ENCODE peak calls at places on chromosomes 3 and 15, in seven cellular contexts. One of them, this sample, is unnamed.

GRCh38 chr3:186414735-186415419 is 52.8 kb upstream of the DGKG start:
- DNase-seq in hypothalamus: no peak
- DNase-seq in OCI-LY7: no peak
- DNase-seq in fibroblast of mammary gland: peak
- DNase-seq in HT1080: peak
- DNase-seq in mucosa of descending colon: no peak
- DNase-seq in activated T-helper 2 cell treated with anti-CD3 and anti-CD28 coated beads, Interferon-gamma antibody, Interleukin-2, Interleukin-4, amounts not matched to agents 10 μg/mL and 5 μg/mL and 100 μg/mL, durations not matched to agents 14 hours and 24 hours and 36 hours: no peak
- DNase-seq in this sample: peak

GRCh38 chr3:64612082-64612860 is 75.5 kb downstream of the ADAMTS9 start:
- DNase-seq in hypothalamus: no peak
- DNase-seq in OCI-LY7: no peak
- DNase-seq in fibroblast of mammary gland: peak
- DNase-seq in HT1080: no peak
- DNase-seq in mucosa of descending colon: no peak
- DNase-seq in activated T-helper 2 cell treated with anti-CD3 and anti-CD28 coated beads, Interferon-gamma antibody, Interleukin-2, Interleukin-4, amounts not matched to agents 10 μg/mL and 5 μg/mL and 100 μg/mL, durations not matched to agents 14 hours and 24 hours and 36 hours: no peak
- DNase-seq in this sample: no peak

GRCh38 chr15:70762469-70763119 is 764 bp downstream of the UACA start:
- DNase-seq in hypothalamus: no peak
- DNase-seq in OCI-LY7: no peak
- DNase-seq in fibroblast of mammary gland: peak
- DNase-seq in HT1080: peak
- DNase-seq in mucosa of descending colon: peak
- DNase-seq in activated T-helper 2 cell treated with anti-CD3 and anti-CD28 coated beads, Interferon-gamma antibody, Interleukin-2, Interleukin-4, amounts not matched to agents 10 μg/mL and 5 μg/mL and 100 μg/mL, durations not matched to agents 14 hours and 24 hours and 36 hours: no peak
- DNase-seq in this sample: peak

GRCh38 chr3:8239718-8240698 is 261.6 kb upstream of the LMCD1 start:
- DNase-seq in hypothalamus: no peak
- DNase-seq in OCI-LY7: peak
- DNase-seq in fibroblast of mammary gland: peak
- DNase-seq in HT1080: peak
- DNase-seq in mucosa of descending colon: no peak
- DNase-seq in activated T-helper 2 cell treated with anti-CD3 and anti-CD28 coated beads, Interferon-gamma antibody, Interleukin-2, Interleukin-4, amounts not matched to agents 10 μg/mL and 5 μg/mL and 100 μg/mL, durations not matched to agents 14 hours and 24 hours and 36 hours: no peak
- DNase-seq in this sample: no peak

GRCh38 chr3:177335728-177336127 is 138.4 kb upstream of the TBL1XR1 start:
- DNase-seq in hypothalamus: no peak
- DNase-seq in OCI-LY7: no peak
- DNase-seq in fibroblast of mammary gland: peak
- DNase-seq in HT1080: peak
- DNase-seq in mucosa of descending colon: no peak
- DNase-seq in activated T-helper 2 cell treated with anti-CD3 and anti-CD28 coated beads, Interferon-gamma antibody, Interleukin-2, Interleukin-4, amounts not matched to agents 10 μg/mL and 5 μg/mL and 100 μg/mL, durations not matched to agents 14 hours and 24 hours and 36 hours: no peak
- DNase-seq in this sample: peak

GRCh38 chr15:69094124-69095030 is 66.1 kb upstream of the GLCE start:
- DNase-seq in hypothalamus: no peak
- DNase-seq in OCI-LY7: no peak
- DNase-seq in fibroblast of mammary gland: no peak
- DNase-seq in HT1080: no peak
- DNase-seq in mucosa of descending colon: no peak
- DNase-seq in activated T-helper 2 cell treated with anti-CD3 and anti-CD28 coated beads, Interferon-gamma antibody, Interleukin-2, Interleukin-4, amounts not matched to agents 10 μg/mL and 5 μg/mL and 100 μg/mL, durations not matched to agents 14 hours and 24 hours and 36 hours: no peak
- DNase-seq in this sample: no peak

GRCh38 chr3:184240384-184241140 is 8.2 kb downstream of the ALG3 start:
- DNase-seq in hypothalamus: no peak
- DNase-seq in OCI-LY7: peak
- DNase-seq in fibroblast of mammary gland: peak
- DNase-seq in HT1080: peak
- DNase-seq in mucosa of descending colon: no peak
- DNase-seq in activated T-helper 2 cell treated with anti-CD3 and anti-CD28 coated beads, Interferon-gamma antibody, Interleukin-2, Interleukin-4, amounts not matched to agents 10 μg/mL and 5 μg/mL and 100 μg/mL, durations not matched to agents 14 hours and 24 hours and 36 hours: no peak
- DNase-seq in this sample: peak

GRCh38 chr3:42712716-42713372 is 10.2 kb upstream of the HHATL start:
- DNase-seq in hypothalamus: no peak
- DNase-seq in OCI-LY7: no peak
- DNase-seq in fibroblast of mammary gland: no peak
- DNase-seq in HT1080: no peak
- DNase-seq in mucosa of descending colon: no peak
- DNase-seq in activated T-helper 2 cell treated with anti-CD3 and anti-CD28 coated beads, Interferon-gamma antibody, Interleukin-2, Interleukin-4, amounts not matched to agents 10 μg/mL and 5 μg/mL and 100 μg/mL, durations not matched to agents 14 hours and 24 hours and 36 hours: no peak
- DNase-seq in this sample: no peak

GRCh38 chr3:182808041-182808765 is 14.9 kb downstream of the ATP11B start:
- DNase-seq in hypothalamus: no peak
- DNase-seq in OCI-LY7: no peak
- DNase-seq in fibroblast of mammary gland: no peak
- DNase-seq in HT1080: no peak
- DNase-seq in mucosa of descending colon: no peak
- DNase-seq in activated T-helper 2 cell treated with anti-CD3 and anti-CD28 coated beads, Interferon-gamma antibody, Interleukin-2, Interleukin-4, amounts not matched to agents 10 μg/mL and 5 μg/mL and 100 μg/mL, durations not matched to agents 14 hours and 24 hours and 36 hours: no peak
- DNase-seq in this sample: no peak

GRCh38 chr15:85318048-85318731 is 62.2 kb upstream of the AKAP13 start:
- DNase-seq in hypothalamus: no peak
- DNase-seq in OCI-LY7: peak
- DNase-seq in fibroblast of mammary gland: peak
- DNase-seq in HT1080: peak
- DNase-seq in mucosa of descending colon: peak
- DNase-seq in activated T-helper 2 cell treated with anti-CD3 and anti-CD28 coated beads, Interferon-gamma antibody, Interleukin-2, Interleukin-4, amounts not matched to agents 10 μg/mL and 5 μg/mL and 100 μg/mL, durations not matched to agents 14 hours and 24 hours and 36 hours: peak
- DNase-seq in this sample: peak

GRCh38 chr3:100482181-100482580 is 10.2 kb upstream of the TMEM45A start:
- DNase-seq in hypothalamus: no peak
- DNase-seq in OCI-LY7: no peak
- DNase-seq in fibroblast of mammary gland: no peak
- DNase-seq in HT1080: no peak
- DNase-seq in mucosa of descending colon: no peak
- DNase-seq in activated T-helper 2 cell treated with anti-CD3 and anti-CD28 coated beads, Interferon-gamma antibody, Interleukin-2, Interleukin-4, amounts not matched to agents 10 μg/mL and 5 μg/mL and 100 μg/mL, durations not matched to agents 14 hours and 24 hours and 36 hours: no peak
- DNase-seq in this sample: no peak

GRCh38 chr3:131091768-131092167 is 65.1 kb downstream of the NEK11 start:
- DNase-seq in hypothalamus: no peak
- DNase-seq in OCI-LY7: no peak
- DNase-seq in fibroblast of mammary gland: peak
- DNase-seq in HT1080: peak
- DNase-seq in mucosa of descending colon: no peak
- DNase-seq in activated T-helper 2 cell treated with anti-CD3 and anti-CD28 coated beads, Interferon-gamma antibody, Interleukin-2, Interleukin-4, amounts not matched to agents 10 μg/mL and 5 μg/mL and 100 μg/mL, durations not matched to agents 14 hours and 24 hours and 36 hours: no peak
- DNase-seq in this sample: peak

GRCh38 chr15:77493324-77493907 is 72.7 kb downstream of the HMG20A start:
- DNase-seq in hypothalamus: no peak
- DNase-seq in OCI-LY7: peak
- DNase-seq in fibroblast of mammary gland: peak
- DNase-seq in HT1080: peak
- DNase-seq in mucosa of descending colon: no peak
- DNase-seq in activated T-helper 2 cell treated with anti-CD3 and anti-CD28 coated beads, Interferon-gamma antibody, Interleukin-2, Interleukin-4, amounts not matched to agents 10 μg/mL and 5 μg/mL and 100 μg/mL, durations not matched to agents 14 hours and 24 hours and 36 hours: no peak
- DNase-seq in this sample: no peak